ENCODE peak calls at places on chromosomes 4 and X, in ten cellular contexts. N, Y, D, U, E, W, L, O, F and G are unnamed samples.

GRCh38 chrX:77755561-77755960 is 30.5 kb downstream of the ATRX start:
- DNase-seq in N (no peak), Y (no peak), D (no peak), U (no peak), E (no peak), W (no peak), L (no peak), O (no peak), F (no peak), G (no peak)

GRCh38 chr4:56506110-56506705 is 617 bp downstream of the ARL9 start:
- DNase-seq in N (no peak), Y (no peak), D (no peak), U (no peak), E (no peak), W (no peak), L (no peak), O (no peak), F (no peak), G (no peak)

GRCh38 chr4:10033191-10033881 is 12.0 kb upstream of the SLC2A9 start:
- DNase-seq in N (no peak), Y (no peak), D (peak), U (no peak), E (no peak), W (no peak), L (no peak), O (peak), F (peak), G (peak)

GRCh38 chr4:107862658-107863057 is 37.9 kb downstream of the SGMS2 start:
- DNase-seq in N (peak), Y (no peak), D (no peak), U (no peak), E (peak), W (peak), L (peak), O (no peak), F (no peak), G (peak)

GRCh38 chrX:23819385-23820234 is 36.6 kb downstream of the SAT1 start:
- DNase-seq in N (no peak), Y (no peak), D (no peak), U (no peak), E (no peak), W (no peak), L (no peak), O (no peak), F (no peak), G (no peak)

GRCh38 chr4:85414972-85415371 is 60.0 kb upstream of the ARHGAP24 start:
- DNase-seq in N (no peak), Y (no peak), D (no peak), U (no peak), E (no peak), W (no peak), L (no peak), O (no peak), F (no peak), G (no peak)

GRCh38 chrX:79366556-79366887 is 612 bp downstream of the ITM2A start:
- DNase-seq in N (no peak), Y (no peak), D (no peak), U (no peak), E (no peak), W (no peak), L (no peak), O (no peak), F (no peak), G (no peak)

GRCh38 chr4:54719378-54719777 is 61.6 kb downstream of the KIT start:
- DNase-seq in N (no peak), Y (no peak), D (no peak), U (no peak), E (no peak), W (no peak), L (no peak), O (no peak), F (no peak), G (no peak)

GRCh38 chr4:61395754-61396153 is 195.6 kb downstream of the ADGRL3 start:
- DNase-seq in N (no peak), Y (no peak), D (no peak), U (no peak), E (no peak), W (no peak), L (no peak), O (no peak), F (no peak), G (no peak)

GRCh38 chr4:52051615-52052474 is 741 bp downstream of the SPATA18 start:
- DNase-seq in N (peak), Y (peak), D (peak), U (peak), E (peak), W (no peak), L (peak), O (peak), F (no peak), G (peak)
- TF ChIP-seq POLR2A in N (peak), Y (no peak), D (no peak), U (peak), E (no peak), W (no peak), L (no peak), O (no peak), F (no peak), G (no peak)

DNA sequence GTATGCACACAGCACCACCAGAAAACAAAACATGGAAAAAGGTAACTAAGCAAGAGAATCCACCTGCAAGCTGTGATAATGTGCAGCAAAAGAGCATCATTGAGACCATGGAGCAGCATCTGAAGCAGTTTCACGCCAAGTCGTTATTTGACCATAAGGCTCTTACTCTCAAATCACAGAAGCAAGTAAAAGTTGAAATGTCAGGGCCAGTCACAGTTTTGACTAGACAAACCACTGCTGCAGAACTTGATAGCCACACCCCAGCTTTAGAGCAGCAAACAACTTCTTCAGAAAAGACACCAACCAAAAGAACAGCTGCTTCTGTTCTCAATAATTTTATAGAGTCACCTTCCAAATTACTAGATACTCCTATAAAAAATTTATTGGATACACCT is 90.2 kb downstream of the TET2 start:
- DNase-seq in N (no peak), Y (no peak), D (no peak), U (no peak), E (no peak), W (no peak), L (no peak), O (no peak), F (no peak), G (no peak)
- TF ChIP-seq POLR2A in N (no peak), Y (no peak), D (no peak), U (no peak), E (no peak), W (no peak), L (no peak), O (no peak), F (no peak), G (no peak)

GRCh38 chrX:47129157-47129878 is 15.2 kb downstream of the NDUFB11 start:
- DNase-seq in N (peak), Y (peak), D (peak), U (peak), E (peak), W (peak), L (peak), O (peak), F (peak), G (peak)
- TF ChIP-seq POLR2A in N (peak), Y (no peak), D (no peak), U (no peak), E (no peak), W (no peak), L (peak), O (no peak), F (peak), G (no peak)

GRCh38 chr4:6986067-6986780 is 56.9 kb upstream of the TADA2B start:
- DNase-seq in N (no peak), Y (peak), D (no peak), U (peak), E (no peak), W (no peak), L (no peak), O (peak), F (peak), G (no peak)

GRCh38 chr4:6988016-6988715 is 55.0 kb upstream of the TADA2B start:
- DNase-seq in N (no peak), Y (no peak), D (peak), U (no peak), E (no peak), W (no peak), L (peak), O (no peak), F (peak), G (no peak)

GRCh38 chr4:6987566-6987920 is 55.6 kb upstream of the TADA2B start:
- DNase-seq in N (no peak), Y (no peak), D (no peak), U (no peak), E (no peak), W (no peak), L (no peak), O (no peak), F (no peak), G (no peak)

GRCh38 chr4:6984611-6985115 is 58.5 kb upstream of the TADA2B start:
- DNase-seq in N (no peak), Y (no peak), D (no peak), U (no peak), E (no peak), W (no peak), L (no peak), O (no peak), F (no peak), G (no peak)

GRCh38 chr4:6986781-6987565 is 56.2 kb upstream of the TADA2B start:
- DNase-seq in N (peak), Y (peak), D (peak), U (peak), E (peak), W (peak), L (peak), O (peak), F (peak), G (peak)
- TF ChIP-seq POLR2A in N (peak), Y (peak), D (peak), U (peak), E (no peak), W (no peak), L (peak), O (peak), F (peak), G (peak)

DNA sequence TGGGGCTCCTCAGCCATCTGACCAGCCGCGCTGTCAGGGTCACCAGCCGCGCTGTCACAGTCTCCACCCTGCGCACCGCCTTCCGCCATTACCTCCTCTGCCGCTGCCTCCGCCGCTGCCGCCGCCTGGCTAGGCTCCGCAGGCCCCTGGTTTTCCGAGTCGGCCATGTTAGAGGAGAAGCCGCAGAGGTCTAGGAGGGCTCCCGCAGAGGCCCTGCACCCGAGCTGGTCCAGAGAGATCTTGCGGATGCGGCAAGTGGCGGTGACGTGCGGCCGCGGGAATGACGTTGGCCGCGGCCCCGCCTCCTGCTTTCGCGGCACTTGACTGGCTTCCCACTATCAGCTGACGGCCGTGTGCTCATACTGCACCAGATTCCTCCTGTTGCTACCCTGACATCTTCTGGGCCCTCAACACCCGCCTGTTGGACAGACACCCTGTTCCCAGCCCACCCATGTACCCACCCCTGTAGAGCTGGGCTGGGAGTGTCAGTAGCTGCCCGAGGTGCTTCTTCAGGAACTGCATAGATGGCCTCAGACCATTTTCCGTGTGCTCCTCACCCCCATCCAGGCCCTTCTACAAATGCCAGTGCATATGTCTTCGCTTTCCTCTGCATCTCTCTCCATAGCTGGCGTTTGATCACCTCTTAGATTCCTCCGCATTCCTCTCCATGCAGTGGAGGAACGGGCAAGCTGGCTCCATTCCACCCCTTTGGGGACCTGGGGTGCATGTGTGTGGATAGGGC is at the start of gene NAP1L5:
- DNase-seq in N (peak), Y (peak), D (peak), U (peak), E (peak), W (peak), L (peak), O (peak), F (peak), G (peak)
- TF ChIP-seq POLR2A in N (no peak), Y (peak), D (peak), U (peak), E (no peak), W (no peak), L (no peak), O (no peak), F (no peak), G (no peak)

GRCh38 chr4:153465922-153466636 is at the start of gene TMEM131L:
- DNase-seq in N (peak), Y (peak), D (peak), U (peak), E (peak), W (peak), L (peak), O (peak), F (peak), G (peak)
- TF ChIP-seq POLR2A in N (peak), Y (no peak), D (peak), U (no peak), E (no peak), W (no peak), L (peak), O (no peak), F (peak), G (no peak)

DNA sequence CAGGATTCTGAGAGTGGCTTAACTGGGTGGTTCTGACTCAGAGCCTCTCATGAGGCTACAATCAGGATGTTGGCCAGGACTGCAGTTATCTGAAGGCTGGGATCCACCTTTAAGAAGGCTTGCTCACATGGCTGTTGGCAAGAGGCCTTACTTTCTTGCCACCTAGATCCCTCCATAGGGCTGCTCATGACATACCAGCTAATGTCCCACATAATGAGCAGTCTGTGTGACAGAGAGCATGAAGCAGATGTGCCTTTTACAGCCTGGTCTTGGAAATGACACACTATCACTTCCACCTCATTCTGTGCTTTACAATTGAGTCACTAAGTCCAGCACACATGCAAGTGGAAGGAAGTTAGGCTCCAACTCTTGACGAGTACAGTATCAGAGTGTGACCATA is 4.3 kb upstream of the RBM3 start:
- DNase-seq in N (no peak), Y (no peak), D (no peak), U (no peak), E (no peak), W (no peak), L (no peak), O (no peak), F (peak), G (no peak)
- TF ChIP-seq POLR2A in N (no peak), Y (no peak), D (no peak), U (no peak), E (no peak), W (no peak), L (no peak), O (no peak), F (no peak), G (no peak)

GRCh38 chr4:2935762-2936743 is 27.2 kb downstream of the NOP14 start:
- DNase-seq in N (no peak), Y (no peak), D (peak), U (no peak), E (peak), W (peak), L (no peak), O (no peak), F (peak), G (peak)
- TF ChIP-seq POLR2A in N (no peak), Y (no peak), D (no peak), U (no peak), E (no peak), W (no peak), L (no peak), O (no peak), F (no peak), G (no peak)

GRCh38 chr4:140756292-140757219 is at the start of gene TBC1D9:
- DNase-seq in N (peak), Y (peak), D (peak), U (peak), E (peak), W (peak), L (peak), O (peak), F (peak), G (peak)
- TF ChIP-seq POLR2A in N (peak), Y (peak), D (peak), U (peak), E (no peak), W (peak), L (peak), O (no peak), F (no peak), G (peak)

GRCh38 chrX:56994375-56995270 is 718 bp downstream of the SPIN3 start:
- DNase-seq in N (no peak), Y (no peak), D (no peak), U (no peak), E (no peak), W (no peak), L (no peak), O (peak), F (no peak), G (peak)

GRCh38 chrX:56995271-56995994 is at the start of gene SPIN3:
- DNase-seq in N (peak), Y (peak), D (peak), U (peak), E (peak), W (peak), L (peak), O (peak), F (peak), G (peak)
- TF ChIP-seq POLR2A in N (peak), Y (peak), D (peak), U (peak), E (no peak), W (peak), L (peak), O (no peak), F (no peak), G (no peak)